ENCODE peak calls at places on chromosomes 12 and 14, in ten cellular contexts. One of them, this sample, is unnamed.

GRCh38 chr12:56001446-56002100 is 4.5 kb downstream of the SUOX start:
- DNase-seq in left colon: no peak
- DNase-seq in AG08396: no peak
- DNase-seq in NCI-H1436: no peak
- DNase-seq in COR-L47: no peak
- DNase-seq in posterior cingulate gyrus: no peak
- DNase-seq in CD8-positive, alpha-beta T cell: no peak
- DNase-seq in Calu3: no peak
- DNase-seq in neuronal stem cell: no peak
- DNase-seq in fibroblast of the aortic adventitia: no peak
- DNase-seq in this sample: no peak

GRCh38 chr12:56998316-56998715 is 8.0 kb downstream of the ZBTB39 start:
- DNase-seq in left colon: no peak
- DNase-seq in AG08396: no peak
- DNase-seq in NCI-H1436: no peak
- DNase-seq in COR-L47: no peak
- DNase-seq in posterior cingulate gyrus: no peak
- DNase-seq in CD8-positive, alpha-beta T cell: no peak
- DNase-seq in Calu3: no peak
- DNase-seq in neuronal stem cell: no peak
- DNase-seq in fibroblast of the aortic adventitia: no peak
- DNase-seq in this sample: no peak

GRCh38 chr12:112979281-112979680 is 962 bp downstream of the OAS2 start:
- DNase-seq in left colon: peak
- DNase-seq in AG08396: no peak
- DNase-seq in NCI-H1436: no peak
- DNase-seq in COR-L47: no peak
- DNase-seq in posterior cingulate gyrus: no peak
- DNase-seq in CD8-positive, alpha-beta T cell: peak
- DNase-seq in Calu3: no peak
- DNase-seq in neuronal stem cell: no peak
- DNase-seq in fibroblast of the aortic adventitia: no peak
- DNase-seq in this sample: no peak

GRCh38 chr12:27873010-27873409 is 93.0 kb upstream of the MANSC4 start:
- DNase-seq in left colon: no peak
- DNase-seq in AG08396: no peak
- DNase-seq in NCI-H1436: no peak
- DNase-seq in COR-L47: no peak
- DNase-seq in posterior cingulate gyrus: no peak
- DNase-seq in CD8-positive, alpha-beta T cell: no peak
- DNase-seq in Calu3: no peak
- DNase-seq in neuronal stem cell: no peak
- DNase-seq in fibroblast of the aortic adventitia: no peak
- DNase-seq in this sample: no peak

GRCh38 chr14:100846309-100846859 is 20.5 kb downstream of the MEG3 start:
- DNase-seq in left colon: no peak
- DNase-seq in AG08396: no peak
- DNase-seq in NCI-H1436: no peak
- DNase-seq in COR-L47: no peak
- DNase-seq in posterior cingulate gyrus: no peak
- DNase-seq in CD8-positive, alpha-beta T cell: no peak
- DNase-seq in Calu3: no peak
- DNase-seq in neuronal stem cell: no peak
- DNase-seq in fibroblast of the aortic adventitia: no peak
- DNase-seq in this sample: no peak

GRCh38 chr12:105399428-105400081 is 69.1 kb downstream of the C12orf75 start:
- DNase-seq in left colon: peak
- DNase-seq in AG08396: no peak
- DNase-seq in NCI-H1436: no peak
- DNase-seq in COR-L47: no peak
- DNase-seq in posterior cingulate gyrus: no peak
- DNase-seq in CD8-positive, alpha-beta T cell: no peak
- DNase-seq in Calu3: no peak
- DNase-seq in neuronal stem cell: no peak
- DNase-seq in fibroblast of the aortic adventitia: no peak
- DNase-seq in this sample: no peak

GRCh38 chr12:95169368-95169767 is 47.9 kb downstream of the FGD6 start:
- DNase-seq in left colon: peak
- DNase-seq in AG08396: peak
- DNase-seq in NCI-H1436: no peak
- DNase-seq in COR-L47: no peak
- DNase-seq in posterior cingulate gyrus: no peak
- DNase-seq in CD8-positive, alpha-beta T cell: no peak
- DNase-seq in Calu3: peak
- DNase-seq in neuronal stem cell: no peak
- DNase-seq in fibroblast of the aortic adventitia: peak
- DNase-seq in this sample: peak

GRCh38 chr12:69008510-69008909 is 75.5 kb upstream of the CPM start:
- DNase-seq in left colon: no peak
- DNase-seq in AG08396: no peak
- DNase-seq in NCI-H1436: peak
- DNase-seq in COR-L47: no peak
- DNase-seq in posterior cingulate gyrus: no peak
- DNase-seq in CD8-positive, alpha-beta T cell: no peak
- DNase-seq in Calu3: peak
- DNase-seq in neuronal stem cell: no peak
- DNase-seq in fibroblast of the aortic adventitia: no peak
- DNase-seq in this sample: no peak